ENCODE peak calls at places on chromosomes 7 and 10, in seven cellular contexts. A, Y, Q, E, F, X and L are unnamed samples.
A peak's percentile ranks its signal among the peaks of the same experiment; 100 is the strongest.

GRCh38 chr7:86282014-86282682 is 361.6 kb upstream of the GRM3 start:
- DNase-seq in A (no peak), E (no peak), F (no peak), X (no peak), Q (no peak), Y (no peak), L (no peak)

GRCh38 chr7:29610031-29610490 is 46.4 kb downstream of the PRR15 start:
- DNase-seq in A (no peak), X (no peak), F (peak; percentile 53), Y (no peak), E (no peak), Q (no peak), L (no peak)

GRCh38 chr7:68321076-68321639 is 1277.1 kb upstream of the AUTS2 start:
- DNase-seq in X (no peak), F (no peak), E (no peak), Y (peak; percentile 87), Q (no peak), A (no peak), L (peak; percentile 11)

GRCh38 chr7:6257602-6258001 is 14.8 kb downstream of the CYTH3 start:
- DNase-seq in A (no peak), F (no peak), Y (no peak), X (no peak), E (no peak), Q (no peak), L (no peak)

GRCh38 chr10:95788830-95789229 is 32.9 kb downstream of the ENTPD1 start:
- DNase-seq in F (peak; percentile 74), A (no peak), X (no peak), Q (no peak), E (no peak), Y (no peak), L (no peak)

GRCh38 chr7:70498232-70498631 is 633.7 kb upstream of the GALNT17 start:
- DNase-seq in F (no peak), Y (no peak), X (no peak), E (no peak), A (no peak), Q (no peak), L (no peak)

GRCh38 chr10:75395171-75395954 is 6.2 kb downstream of the ZNF503 start:
- DNase-seq in A (no peak), Y (peak; percentile 58), E (no peak), Q (peak; percentile 88), X (peak; percentile 70), F (peak; percentile 61), L (peak; percentile 93)

GRCh38 chr10:100742067-100742771 is 3.2 kb upstream of the PAX2 start:
- DNase-seq in E (no peak), A (no peak), F (no peak), Y (no peak), Q (peak; percentile 57), X (no peak), L (no peak)

GRCh38 chr10:35300063-35300699 is 36.1 kb upstream of the CCNY start:
- DNase-seq in F (peak; percentile 32), X (no peak), A (no peak), E (no peak), Q (no peak), Y (no peak), L (peak; percentile 99)

GRCh38 chr10:73117976-73118743 is 7.9 kb downstream of the NUDT13 start:
- DNase-seq in Y (peak; percentile 94), F (peak; percentile 25), Q (no peak), A (no peak), E (no peak), X (no peak), L (peak; percentile 99)

GRCh38 chr10:62306663-62307062 is 38.0 kb upstream of the RTKN2 start:
- DNase-seq in X (no peak), E (no peak), Y (no peak), Q (no peak), F (no peak), A (no peak), L (no peak)

GRCh38 chr7:24477807-24478655 is 95.2 kb upstream of the PALS2 start:
- DNase-seq in E (no peak), F (peak; percentile 71), X (no peak), A (no peak), Y (peak; percentile 76), Q (peak; percentile 22), L (peak; percentile 76)

GRCh38 chr10:58806323-58806722 is 293.7 kb downstream of the BICC1 start:
- DNase-seq in E (no peak), X (no peak), F (no peak), Q (no peak), Y (no peak), A (no peak), L (no peak)

GRCh38 chr7:89988070-89988469 is 166.2 kb upstream of the STEAP1 start:
- DNase-seq in Q (no peak), X (no peak), A (no peak), Y (no peak), E (no peak), F (no peak), L (peak; percentile 48)

GRCh38 chr7:37113661-37114355 is 334.9 kb downstream of the ELMO1 start:
- DNase-seq in Q (no peak), X (no peak), E (no peak), A (no peak), Y (no peak), F (no peak), L (no peak)

GRCh38 chr10:71390435-71390820 is 6.3 kb upstream of the CDH23 start:
- DNase-seq in X (no peak), Q (no peak), E (no peak), Y (no peak), F (no peak), A (no peak), L (no peak)

GRCh38 chr10:31004611-31005193 is 27.0 kb downstream of the ZNF438 start:
- DNase-seq in A (no peak), F (peak; percentile 90), X (no peak), E (no peak), Q (no peak), Y (no peak), L (peak; percentile 86)

GRCh38 chr7:76372984-76373833 is 14.4 kb upstream of the YWHAG start:
- DNase-seq in A (no peak), Y (peak; percentile 86), E (no peak), X (no peak), F (peak; percentile 79), Q (no peak), L (peak; percentile 83)

GRCh38 chr10:100790761-100791208 is 45.4 kb downstream of the PAX2 start:
- DNase-seq in E (no peak), Y (no peak), Q (peak; percentile 55), X (no peak), A (no peak), F (no peak), L (no peak)

GRCh38 chr7:128011079-128011670 is 20.1 kb downstream of the LRRC4 start:
- DNase-seq in F (no peak), E (no peak), Q (no peak), X (no peak), A (no peak), Y (no peak), L (no peak)

GRCh38 chr7:122337011-122337410 is 32.5 kb upstream of the FEZF1 start:
- DNase-seq in X (no peak), F (no peak), Q (no peak), A (no peak), E (no peak), Y (no peak), L (no peak)

GRCh38 chr7:117375380-117375779 is 51.9 kb downstream of the ASZ1 start:
- DNase-seq in Y (no peak), F (peak; percentile 8), E (no peak), Q (no peak), X (no peak), A (no peak), L (peak; percentile 22)
- TF ChIP-seq CTCF in Y (no peak), F (peak; percentile 30), E (no peak), Q (no peak), X (no peak), A (no peak), L (peak; percentile 51)

GRCh38 chr7:74542558-74543117 is 88.9 kb downstream of the GTF2IRD1 start:
- DNase-seq in A (no peak), Q (no peak), E (no peak), Y (no peak), F (peak; percentile 21), X (no peak), L (no peak)

GRCh38 chr7:74544706-74545469 is 91.2 kb downstream of the GTF2IRD1 start:
- DNase-seq in F (peak; percentile 72), A (no peak), E (peak; percentile 68), Q (peak; percentile 36), X (no peak), Y (no peak), L (peak; percentile 79)
- TF ChIP-seq CTCF in F (peak; percentile 57), A (peak; percentile 46), E (peak; percentile 77), Q (peak; percentile 49), X (peak; percentile 58), Y (peak; percentile 66), L (peak; percentile 74)

GRCh38 chr7:116626886-116627285 is 45.1 kb upstream of the MET start:
- DNase-seq in E (no peak), F (no peak), Y (no peak), A (no peak), Q (no peak), X (no peak), L (no peak)

GRCh38 chr7:116617878-116618277 is 54.1 kb upstream of the MET start:
- DNase-seq in X (no peak), F (no peak), E (no peak), A (no peak), Y (no peak), Q (no peak), L (no peak)

GRCh38 chr7:116616555-116617059 is 55.4 kb upstream of the MET start:
- DNase-seq in X (no peak), Q (no peak), F (peak; percentile 36), Y (peak; percentile 67), A (no peak), E (no peak), L (peak; percentile 76)

GRCh38 chr7:116618729-116619128 is 53.3 kb upstream of the MET start:
- DNase-seq in X (no peak), F (no peak), E (no peak), A (no peak), Q (no peak), Y (no peak), L (no peak)

GRCh38 chr7:116621649-116622048 is 50.3 kb upstream of the MET start:
- DNase-seq in F (peak; percentile 4), X (no peak), A (no peak), E (no peak), Q (no peak), Y (no peak), L (no peak)
- TF ChIP-seq CTCF in F (no peak), X (no peak), A (no peak), E (no peak), Q (no peak), Y (no peak), L (no peak)

GRCh38 chr10:12487366-12487765 is 138.0 kb downstream of the CAMK1D start:
- DNase-seq in F (no peak), Y (no peak), Q (no peak), E (no peak), A (no peak), X (no peak), L (no peak)

GRCh38 chr10:12483996-12484944 is 134.9 kb downstream of the CAMK1D start:
- DNase-seq in Q (no peak), X (no peak), Y (no peak), F (no peak), E (no peak), A (peak; percentile 43), L (no peak)

GRCh38 chr10:12481956-12482355 is 132.6 kb downstream of the CAMK1D start:
- DNase-seq in Y (no peak), A (peak; percentile 77), X (no peak), Q (no peak), F (no peak), E (no peak), L (no peak)

GRCh38 chr10:12482586-12482985 is 133.2 kb downstream of the CAMK1D start:
- DNase-seq in Q (peak; percentile 36), A (no peak), F (no peak), X (no peak), E (no peak), Y (no peak), L (no peak)

GRCh38 chr10:12484945-12485805 is 135.8 kb downstream of the CAMK1D start:
- DNase-seq in F (no peak), Y (no peak), X (no peak), Q (no peak), E (peak; percentile 86), A (no peak), L (no peak)
- TF ChIP-seq CTCF in F (no peak), Y (no peak), X (peak; percentile 11), Q (no peak), E (peak; percentile 78), A (no peak), L (no peak)